ENCODE peak calls at places on chromosomes 11 and 22, in six cellular contexts. R, O, F, N, I and M are unnamed samples.

GRCh38 chr22:42279425-42280020 is 9.1 kb upstream of the TCF20 start:
- ATAC-seq in R (no peak), O (no peak), F (no peak), N (no peak), I (no peak), M (no peak)

GRCh38 chr11:46846510-46846830 is 390 bp upstream of the CKAP5 start:
- ATAC-seq in R (peak), O (peak), F (peak), N (peak), I (peak), M (no peak)

GRCh38 chr11:130180491-130180890 is 20.9 kb downstream of the ST14 start:
- ATAC-seq in R (no peak), O (peak), F (peak), N (peak), I (no peak), M (peak)

GRCh38 chr11:128871165-128871564 is 4.1 kb upstream of the KCNJ1 start:
- ATAC-seq in R (no peak), O (no peak), F (no peak), N (no peak), I (no peak), M (no peak)

GRCh38 chr11:59669611-59670009 is 773 bp upstream of the PATL1 start:
- ATAC-seq in R (no peak), O (peak), F (no peak), N (no peak), I (peak), M (no peak)

GRCh38 chr22:32979606-32980005 is 78.6 kb downstream of the SYN3 start:
- ATAC-seq in R (no peak), O (no peak), F (no peak), N (no peak), I (peak), M (no peak)

GRCh38 chr11:10038916-10039315 is 255.1 kb downstream of the SBF2 start:
- ATAC-seq in R (no peak), O (no peak), F (no peak), N (no peak), I (peak), M (no peak)

GRCh38 chr11:108965602-108966001 is 300.7 kb downstream of the DDX10 start:
- ATAC-seq in R (no peak), O (no peak), F (peak), N (no peak), I (no peak), M (no peak)

GRCh38 chr11:65470433-65470832 is 28.4 kb upstream of the MALAT1 start:
- ATAC-seq in R (no peak), O (no peak), F (no peak), N (no peak), I (peak), M (no peak)

GRCh38 chr11:115693002-115693401 is 188.8 kb upstream of the CADM1 start:
- ATAC-seq in R (no peak), O (no peak), F (no peak), N (no peak), I (no peak), M (no peak)

GRCh38 chr11:8342821-8343681 is 79.4 kb upstream of the LMO1 start:
- ATAC-seq in R (no peak), O (peak), F (peak), N (peak), I (no peak), M (peak)

GRCh38 chr11:70176940-70177689 is 26.0 kb upstream of the FADD start:
- ATAC-seq in R (peak), O (peak), F (peak), N (peak), I (no peak), M (no peak)

GRCh38 chr11:44030276-44030932 is 17.4 kb upstream of the ACCSL start:
- ATAC-seq in R (no peak), O (no peak), F (no peak), N (no peak), I (peak), M (no peak)

GRCh38 chr11:34907934-34908593 is 8.1 kb downstream of the APIP start:
- ATAC-seq in R (no peak), O (peak), F (no peak), N (peak), I (no peak), M (no peak)

GRCh38 chr11:127943763-127944162 is 643.6 kb downstream of the ETS1 start:
- ATAC-seq in R (no peak), O (no peak), F (peak), N (no peak), I (no peak), M (no peak)

GRCh38 chr11:111438846-111439520 is 59.9 kb upstream of the POU2AF1 start:
- ATAC-seq in R (no peak), O (no peak), F (no peak), N (peak), I (no peak), M (no peak)

GRCh38 chr11:88494857-88495256 is 157.3 kb upstream of the CTSC start:
- ATAC-seq in R (no peak), O (no peak), F (no peak), N (no peak), I (no peak), M (no peak)

GRCh38 chr11:102416974-102417373 is 35.6 kb downstream of the TMEM123 start:
- ATAC-seq in R (peak), O (no peak), F (peak), N (no peak), I (no peak), M (no peak)

GRCh38 chr22:29751139-29751538 is 15.7 kb downstream of the ZMAT5 start:
- ATAC-seq in R (peak), O (no peak), F (peak), N (no peak), I (no peak), M (no peak)

GRCh38 chr22:40176921-40177737 is 596 bp upstream of the TNRC6B start:
- ATAC-seq in R (peak), O (peak), F (peak), N (peak), I (peak), M (peak)

GRCh38 chr11:45798793-45799441 is 6.0 kb upstream of the SLC35C1 start:
- ATAC-seq in R (no peak), O (no peak), F (no peak), N (no peak), I (no peak), M (no peak)

GRCh38 chr11:117930668-117931330 is 1.6 kb upstream of the TMPRSS13 start:
- ATAC-seq in R (peak), O (no peak), F (peak), N (peak), I (no peak), M (peak)

GRCh38 chr22:44363214-44363979 is 50.6 kb upstream of the SHISAL1 start:
- ATAC-seq in R (no peak), O (peak), F (no peak), N (no peak), I (peak), M (no peak)

GRCh38 chr11:112380464-112380863 is 119.8 kb upstream of the PLET1 start:
- ATAC-seq in R (no peak), O (no peak), F (no peak), N (no peak), I (no peak), M (no peak)

GRCh38 chr11:88487646-88488045 is 150.1 kb upstream of the CTSC start:
- ATAC-seq in R (no peak), O (no peak), F (no peak), N (no peak), I (no peak), M (no peak)

GRCh38 chr22:32103648-32104326 is 55.3 kb downstream of the C22orf42 start:
- ATAC-seq in R (no peak), O (peak), F (no peak), N (no peak), I (no peak), M (no peak)

GRCh38 chr11:69727266-69727665 is 23.4 kb upstream of the FGF19 start:
- ATAC-seq in R (no peak), O (no peak), F (no peak), N (no peak), I (no peak), M (no peak)

GRCh38 chr11:18115360-18116127 is 9.7 kb upstream of the SAAL1 start:
- ATAC-seq in R (peak), O (peak), F (peak), N (peak), I (peak), M (peak)

GRCh38 chr11:96045622-96046456 is 121.9 kb upstream of the MTMR2 start:
- ATAC-seq in R (no peak), O (no peak), F (no peak), N (no peak), I (peak), M (no peak)

GRCh38 chr11:93024376-93024775 is 54.9 kb downstream of the MTNR1B start:
- ATAC-seq in R (no peak), O (no peak), F (peak), N (no peak), I (no peak), M (no peak)

GRCh38 chr11:48066881-48067800 is 86.8 kb downstream of the PTPRJ start:
- ATAC-seq in R (no peak), O (no peak), F (no peak), N (no peak), I (peak), M (no peak)

GRCh38 chr11:3823303-3823702 is 14.9 kb downstream of the PGAP2 start:
- ATAC-seq in R (no peak), O (peak), F (no peak), N (no peak), I (no peak), M (no peak)

GRCh38 chr22:40518840-40519239 is 117.7 kb downstream of the MRTFA start:
- ATAC-seq in R (peak), O (no peak), F (no peak), N (no peak), I (no peak), M (no peak)

GRCh38 chr22:49433717-49434611 is 393.7 kb downstream of the BRD1 start:
- ATAC-seq in R (no peak), O (peak), F (no peak), N (no peak), I (no peak), M (no peak)

GRCh38 chr11:94934362-94934761 is 39.0 kb downstream of the CWC15 start:
- ATAC-seq in R (peak), O (no peak), F (no peak), N (no peak), I (no peak), M (no peak)